ENCODE peak calls at places on chromosomes 1 and 21, in ten cellular contexts. One of them, this sample, is unnamed.

GRCh38 chr1:23574265-23574754 is 15.0 kb upstream of the ID3 start:
- DNase-seq in neural progenitor cell: no peak
- DNase-seq in omental fat pad: no peak
- DNase-seq in esophagus squamous epithelium: no peak
- DNase-seq in hepatocyte: no peak
- DNase-seq in foreskin fibroblast: no peak
- DNase-seq in BJ: no peak
- DNase-seq in left lung: no peak
- DNase-seq in brain microvascular endothelial cell: no peak
- DNase-seq in GM12865: peak
- DNase-seq in this sample: no peak

GRCh38 chr1:151311589-151312331 is 15.5 kb downstream of the PI4KB start:
- DNase-seq in neural progenitor cell: no peak
- DNase-seq in omental fat pad: peak
- DNase-seq in esophagus squamous epithelium: peak
- DNase-seq in hepatocyte: peak
- DNase-seq in foreskin fibroblast: peak
- DNase-seq in BJ: peak
- DNase-seq in left lung: peak
- DNase-seq in brain microvascular endothelial cell: peak
- DNase-seq in GM12865: peak
- DNase-seq in this sample: no peak

GRCh38 chr1:99749948-99750347 is 16.5 kb downstream of the FRRS1 start:
- DNase-seq in neural progenitor cell: no peak
- DNase-seq in omental fat pad: no peak
- DNase-seq in esophagus squamous epithelium: no peak
- DNase-seq in hepatocyte: no peak
- DNase-seq in foreskin fibroblast: no peak
- DNase-seq in BJ: no peak
- DNase-seq in left lung: no peak
- DNase-seq in brain microvascular endothelial cell: no peak
- DNase-seq in GM12865: peak
- DNase-seq in this sample: no peak

GRCh38 chr1:231937013-231937754 is 310.6 kb downstream of the DISC1 start:
- DNase-seq in neural progenitor cell: no peak
- DNase-seq in omental fat pad: no peak
- DNase-seq in esophagus squamous epithelium: no peak
- DNase-seq in hepatocyte: peak
- DNase-seq in foreskin fibroblast: no peak
- DNase-seq in BJ: no peak
- DNase-seq in left lung: no peak
- DNase-seq in brain microvascular endothelial cell: no peak
- DNase-seq in GM12865: no peak
- DNase-seq in this sample: no peak

GRCh38 chr1:184677344-184677743 is 77.3 kb downstream of the EDEM3 start:
- DNase-seq in neural progenitor cell: no peak
- DNase-seq in omental fat pad: no peak
- DNase-seq in esophagus squamous epithelium: no peak
- DNase-seq in hepatocyte: no peak
- DNase-seq in foreskin fibroblast: no peak
- DNase-seq in BJ: no peak
- DNase-seq in left lung: no peak
- DNase-seq in brain microvascular endothelial cell: no peak
- DNase-seq in GM12865: no peak
- DNase-seq in this sample: no peak

GRCh38 chr1:240572328-240572727 is 39.6 kb downstream of the GREM2 start:
- DNase-seq in neural progenitor cell: no peak
- DNase-seq in omental fat pad: no peak
- DNase-seq in esophagus squamous epithelium: no peak
- DNase-seq in hepatocyte: no peak
- DNase-seq in foreskin fibroblast: no peak
- DNase-seq in BJ: no peak
- DNase-seq in left lung: no peak
- DNase-seq in brain microvascular endothelial cell: no peak
- DNase-seq in GM12865: no peak
- DNase-seq in this sample: no peak

GRCh38 chr1:229383188-229383587 is 40.3 kb upstream of the CCSAP start:
- DNase-seq in neural progenitor cell: no peak
- DNase-seq in omental fat pad: no peak
- DNase-seq in esophagus squamous epithelium: no peak
- DNase-seq in hepatocyte: no peak
- DNase-seq in foreskin fibroblast: no peak
- DNase-seq in BJ: no peak
- DNase-seq in left lung: no peak
- DNase-seq in brain microvascular endothelial cell: no peak
- DNase-seq in GM12865: no peak
- DNase-seq in this sample: no peak

GRCh38 chr1:112855152-112855836 is 100.7 kb downstream of the SLC16A1 start:
- DNase-seq in neural progenitor cell: no peak
- DNase-seq in omental fat pad: no peak
- DNase-seq in esophagus squamous epithelium: no peak
- DNase-seq in hepatocyte: no peak
- DNase-seq in foreskin fibroblast: no peak
- DNase-seq in BJ: no peak
- DNase-seq in left lung: no peak
- DNase-seq in brain microvascular endothelial cell: no peak
- DNase-seq in GM12865: no peak
- DNase-seq in this sample: no peak

GRCh38 chr1:36889478-36889845 is 144.9 kb downstream of the GRIK3 start:
- DNase-seq in neural progenitor cell: no peak
- DNase-seq in omental fat pad: no peak
- DNase-seq in esophagus squamous epithelium: no peak
- DNase-seq in hepatocyte: no peak
- DNase-seq in foreskin fibroblast: no peak
- DNase-seq in BJ: no peak
- DNase-seq in left lung: no peak
- DNase-seq in brain microvascular endothelial cell: no peak
- DNase-seq in GM12865: no peak
- DNase-seq in this sample: no peak

GRCh38 chr1:228332797-228333738 is 73.6 kb downstream of the TRIM11 start:
- DNase-seq in neural progenitor cell: no peak
- DNase-seq in omental fat pad: no peak
- DNase-seq in esophagus squamous epithelium: no peak
- DNase-seq in hepatocyte: no peak
- DNase-seq in foreskin fibroblast: no peak
- DNase-seq in BJ: no peak
- DNase-seq in left lung: peak
- DNase-seq in brain microvascular endothelial cell: no peak
- DNase-seq in GM12865: no peak
- DNase-seq in this sample: no peak

GRCh38 chr21:32257952-32258785 is 20.7 kb downstream of the MIS18A start:
- DNase-seq in neural progenitor cell: peak
- DNase-seq in omental fat pad: peak
- DNase-seq in esophagus squamous epithelium: no peak
- DNase-seq in hepatocyte: peak
- DNase-seq in foreskin fibroblast: peak
- DNase-seq in BJ: no peak
- DNase-seq in left lung: peak
- DNase-seq in brain microvascular endothelial cell: peak
- DNase-seq in GM12865: peak
- DNase-seq in this sample: no peak

GRCh38 chr21:34997295-34997694 is 51.8 kb downstream of the RUNX1 start:
- DNase-seq in neural progenitor cell: no peak
- DNase-seq in omental fat pad: no peak
- DNase-seq in esophagus squamous epithelium: no peak
- DNase-seq in hepatocyte: no peak
- DNase-seq in foreskin fibroblast: peak
- DNase-seq in BJ: no peak
- DNase-seq in left lung: no peak
- DNase-seq in brain microvascular endothelial cell: no peak
- DNase-seq in GM12865: no peak
- DNase-seq in this sample: no peak

GRCh38 chr1:161439280-161440232 is 65.7 kb upstream of the FCGR2A start:
- DNase-seq in neural progenitor cell: no peak
- DNase-seq in omental fat pad: no peak
- DNase-seq in esophagus squamous epithelium: no peak
- DNase-seq in hepatocyte: peak
- DNase-seq in foreskin fibroblast: peak
- DNase-seq in BJ: no peak
- DNase-seq in left lung: no peak
- DNase-seq in brain microvascular endothelial cell: peak
- DNase-seq in GM12865: peak
- DNase-seq in this sample: no peak

GRCh38 chr1:144101397-144102050 is 129.7 kb upstream of the FAM72C start:
- DNase-seq in neural progenitor cell: no peak
- DNase-seq in omental fat pad: peak
- DNase-seq in esophagus squamous epithelium: no peak
- DNase-seq in hepatocyte: peak
- DNase-seq in foreskin fibroblast: peak
- DNase-seq in BJ: no peak
- DNase-seq in left lung: peak
- DNase-seq in brain microvascular endothelial cell: no peak
- DNase-seq in GM12865: no peak
- DNase-seq in this sample: peak

GRCh38 chr21:21612446-21612845 is 614.2 kb downstream of the NCAM2 start:
- DNase-seq in neural progenitor cell: peak
- DNase-seq in omental fat pad: no peak
- DNase-seq in esophagus squamous epithelium: no peak
- DNase-seq in hepatocyte: no peak
- DNase-seq in foreskin fibroblast: peak
- DNase-seq in BJ: peak
- DNase-seq in left lung: no peak
- DNase-seq in brain microvascular endothelial cell: peak
- DNase-seq in GM12865: no peak
- DNase-seq in this sample: no peak

GRCh38 chr1:92037400-92037799 is 7.6 kb downstream of the EPHX4 start:
- DNase-seq in neural progenitor cell: no peak
- DNase-seq in omental fat pad: no peak
- DNase-seq in esophagus squamous epithelium: no peak
- DNase-seq in hepatocyte: no peak
- DNase-seq in foreskin fibroblast: no peak
- DNase-seq in BJ: no peak
- DNase-seq in left lung: no peak
- DNase-seq in brain microvascular endothelial cell: no peak
- DNase-seq in GM12865: no peak
- DNase-seq in this sample: no peak

GRCh38 chr1:94884101-94884875 is 42.6 kb downstream of the CNN3 start:
- DNase-seq in neural progenitor cell: peak
- DNase-seq in omental fat pad: no peak
- DNase-seq in esophagus squamous epithelium: no peak
- DNase-seq in hepatocyte: peak
- DNase-seq in foreskin fibroblast: peak
- DNase-seq in BJ: no peak
- DNase-seq in left lung: peak
- DNase-seq in brain microvascular endothelial cell: peak
- DNase-seq in GM12865: no peak
- DNase-seq in this sample: no peak

GRCh38 chr1:47984175-47984789 is 12.9 kb downstream of the TRABD2B start:
- DNase-seq in neural progenitor cell: peak
- DNase-seq in omental fat pad: no peak
- DNase-seq in esophagus squamous epithelium: no peak
- DNase-seq in hepatocyte: no peak
- DNase-seq in foreskin fibroblast: no peak
- DNase-seq in BJ: no peak
- DNase-seq in left lung: no peak
- DNase-seq in brain microvascular endothelial cell: no peak
- DNase-seq in GM12865: no peak
- DNase-seq in this sample: no peak
- TF ChIP-seq CTCF in neural progenitor cell: no peak
- TF ChIP-seq CTCF in omental fat pad: no peak
- TF ChIP-seq CTCF in esophagus squamous epithelium: no peak
- TF ChIP-seq CTCF in hepatocyte: no peak
- TF ChIP-seq CTCF in foreskin fibroblast: no peak
- TF ChIP-seq CTCF in BJ: no peak
- TF ChIP-seq CTCF in left lung: no peak
- TF ChIP-seq CTCF in brain microvascular endothelial cell: no peak
- TF ChIP-seq CTCF in GM12865: no peak
- TF ChIP-seq CTCF in this sample: no peak

GRCh38 chr1:220914283-220915116 is 35.3 kb downstream of the HLX start:
- DNase-seq in neural progenitor cell: no peak
- DNase-seq in omental fat pad: no peak
- DNase-seq in esophagus squamous epithelium: no peak
- DNase-seq in hepatocyte: no peak
- DNase-seq in foreskin fibroblast: no peak
- DNase-seq in BJ: no peak
- DNase-seq in left lung: no peak
- DNase-seq in brain microvascular endothelial cell: no peak
- DNase-seq in GM12865: no peak
- DNase-seq in this sample: no peak
- TF ChIP-seq CTCF in neural progenitor cell: no peak
- TF ChIP-seq CTCF in omental fat pad: no peak
- TF ChIP-seq CTCF in esophagus squamous epithelium: no peak
- TF ChIP-seq CTCF in hepatocyte: no peak
- TF ChIP-seq CTCF in foreskin fibroblast: no peak
- TF ChIP-seq CTCF in BJ: no peak
- TF ChIP-seq CTCF in left lung: no peak
- TF ChIP-seq CTCF in brain microvascular endothelial cell: no peak
- TF ChIP-seq CTCF in GM12865: no peak
- TF ChIP-seq CTCF in this sample: no peak

GRCh38 chr1:87074001-87074795 is 159.8 kb downstream of the HS2ST1 start:
- DNase-seq in neural progenitor cell: no peak
- DNase-seq in omental fat pad: no peak
- DNase-seq in esophagus squamous epithelium: no peak
- DNase-seq in hepatocyte: no peak
- DNase-seq in foreskin fibroblast: peak
- DNase-seq in BJ: no peak
- DNase-seq in left lung: no peak
- DNase-seq in brain microvascular endothelial cell: no peak
- DNase-seq in GM12865: no peak
- DNase-seq in this sample: no peak
- TF ChIP-seq CTCF in neural progenitor cell: no peak
- TF ChIP-seq CTCF in omental fat pad: no peak
- TF ChIP-seq CTCF in esophagus squamous epithelium: no peak
- TF ChIP-seq CTCF in hepatocyte: no peak
- TF ChIP-seq CTCF in foreskin fibroblast: no peak
- TF ChIP-seq CTCF in BJ: no peak
- TF ChIP-seq CTCF in left lung: no peak
- TF ChIP-seq CTCF in brain microvascular endothelial cell: no peak
- TF ChIP-seq CTCF in GM12865: no peak
- TF ChIP-seq CTCF in this sample: no peak

GRCh38 chr1:224643653-224644052 is 27.5 kb downstream of the CNIH3 start:
- DNase-seq in neural progenitor cell: no peak
- DNase-seq in omental fat pad: no peak
- DNase-seq in esophagus squamous epithelium: no peak
- DNase-seq in hepatocyte: no peak
- DNase-seq in foreskin fibroblast: no peak
- DNase-seq in BJ: no peak
- DNase-seq in left lung: no peak
- DNase-seq in brain microvascular endothelial cell: no peak
- DNase-seq in GM12865: no peak
- DNase-seq in this sample: no peak

GRCh38 chr1:224647449-224647848 is 31.3 kb downstream of the CNIH3 start:
- DNase-seq in neural progenitor cell: no peak
- DNase-seq in omental fat pad: no peak
- DNase-seq in esophagus squamous epithelium: no peak
- DNase-seq in hepatocyte: no peak
- DNase-seq in foreskin fibroblast: no peak
- DNase-seq in BJ: no peak
- DNase-seq in left lung: no peak
- DNase-seq in brain microvascular endothelial cell: no peak
- DNase-seq in GM12865: no peak
- DNase-seq in this sample: no peak

GRCh38 chr1:224640587-224640986 is 24.5 kb downstream of the CNIH3 start:
- DNase-seq in neural progenitor cell: no peak
- DNase-seq in omental fat pad: no peak
- DNase-seq in esophagus squamous epithelium: no peak
- DNase-seq in hepatocyte: no peak
- DNase-seq in foreskin fibroblast: no peak
- DNase-seq in BJ: no peak
- DNase-seq in left lung: no peak
- DNase-seq in brain microvascular endothelial cell: no peak
- DNase-seq in GM12865: no peak
- DNase-seq in this sample: no peak

GRCh38 chr1:224641030-224641429 is 24.9 kb downstream of the CNIH3 start:
- DNase-seq in neural progenitor cell: peak
- DNase-seq in omental fat pad: no peak
- DNase-seq in esophagus squamous epithelium: no peak
- DNase-seq in hepatocyte: peak
- DNase-seq in foreskin fibroblast: no peak
- DNase-seq in BJ: no peak
- DNase-seq in left lung: no peak
- DNase-seq in brain microvascular endothelial cell: no peak
- DNase-seq in GM12865: peak
- DNase-seq in this sample: no peak

GRCh38 chr1:224644553-224645154 is 28.5 kb downstream of the CNIH3 start:
- DNase-seq in neural progenitor cell: peak
- DNase-seq in omental fat pad: no peak
- DNase-seq in esophagus squamous epithelium: no peak
- DNase-seq in hepatocyte: peak
- DNase-seq in foreskin fibroblast: peak
- DNase-seq in BJ: no peak
- DNase-seq in left lung: no peak
- DNase-seq in brain microvascular endothelial cell: peak
- DNase-seq in GM12865: peak
- DNase-seq in this sample: no peak
- TF ChIP-seq CTCF in neural progenitor cell: peak
- TF ChIP-seq CTCF in omental fat pad: no peak
- TF ChIP-seq CTCF in esophagus squamous epithelium: peak
- TF ChIP-seq CTCF in hepatocyte: peak
- TF ChIP-seq CTCF in foreskin fibroblast: peak
- TF ChIP-seq CTCF in BJ: peak
- TF ChIP-seq CTCF in left lung: peak
- TF ChIP-seq CTCF in brain microvascular endothelial cell: peak
- TF ChIP-seq CTCF in GM12865: peak
- TF ChIP-seq CTCF in this sample: peak

This sample was measured in chondrocyte.